ENCODE peak calls at places on chromosomes 3 and 15, in nine cellular contexts. Y is mammary epithelial cell; T is CD8-positive, alpha-beta T cell; M is tibial artery; O is right atrium auricular region; A is stomach; V is WERI-Rb-1; Q is upper lobe of right lung; W is psoas muscle. L is an unnamed sample.

GRCh38 chr15:101025896-101026631 is 106.9 kb downstream of the LRRK1 start:
- DNase-seq in T (no peak), Q (no peak), M (no peak), A (peak; percentile 22), O (peak; percentile 47), Y (no peak), V (no peak), W (no peak), L (peak; percentile 68)

GRCh38 chr15:64046347-64047153 is at the start of gene DAPK2:
- DNase-seq in O (peak; percentile 64), M (peak; percentile 52), W (peak; percentile 87), V (peak; percentile 74), Q (peak; percentile 91), A (peak; percentile 85), Y (peak; percentile 56), T (peak; percentile 61), L (peak; percentile 78)

GRCh38 chr3:49582177-49582576 is 27.9 kb downstream of the BSN start:
- DNase-seq in T (no peak), Q (no peak), A (no peak), Y (no peak), M (no peak), V (no peak), O (no peak), W (no peak), L (no peak)

GRCh38 chr15:62133141-62133540 is 31.9 kb downstream of the C2CD4B start:
- DNase-seq in M (no peak), O (no peak), A (no peak), T (no peak), Q (no peak), W (no peak), V (no peak), Y (no peak), L (no peak)

GRCh38 chr15:85063088-85063487 is 81.4 kb downstream of the PDE8A start:
- DNase-seq in M (no peak), A (no peak), Q (no peak), Y (no peak), T (no peak), W (no peak), V (no peak), O (no peak), L (no peak)

GRCh38 chr3:18237251-18238005 is 187.7 kb downstream of the SATB1 start:
- DNase-seq in V (no peak), M (no peak), Q (no peak), A (no peak), W (no peak), T (no peak), Y (peak; percentile 91), O (no peak), L (no peak)

GRCh38 chr3:155631323-155632019 is 113.4 kb downstream of the PLCH1 start:
- DNase-seq in W (no peak), A (no peak), Q (no peak), Y (peak; percentile 5), M (no peak), V (no peak), O (no peak), T (no peak), L (no peak)

GRCh38 chr3:94234177-94234788 is 171.4 kb downstream of the NSUN3 start:
- DNase-seq in Y (peak; percentile 42), O (no peak), V (peak; percentile 32), M (no peak), W (no peak), Q (no peak), T (no peak), A (no peak), L (no peak)

GRCh38 chr3:34364345-34364744 is 565.9 kb downstream of the PDCD6IP start:
- DNase-seq in Q (no peak), O (no peak), V (no peak), A (no peak), M (no peak), T (no peak), Y (peak; percentile 2), W (no peak), L (no peak)

GRCh38 chr3:111335512-111335911 is 206.5 kb upstream of the CD96 start:
- DNase-seq in Q (no peak), O (no peak), W (no peak), V (no peak), Y (no peak), T (no peak), A (no peak), M (no peak), L (no peak)

GRCh38 chr3:111332488-111333095 is 209.4 kb upstream of the CD96 start:
- DNase-seq in W (no peak), A (no peak), V (no peak), Q (no peak), Y (no peak), T (no peak), M (no peak), O (no peak), L (no peak)

GRCh38 chr3:111331306-111331705 is 210.7 kb upstream of the CD96 start:
- DNase-seq in Y (no peak), O (no peak), W (no peak), A (no peak), Q (no peak), M (no peak), V (no peak), T (no peak), L (no peak)

GRCh38 chr3:111331912-111332311 is 210.1 kb upstream of the CD96 start:
- DNase-seq in Q (no peak), V (no peak), Y (no peak), O (no peak), T (no peak), A (no peak), W (no peak), M (no peak), L (no peak)

GRCh38 chr3:111333642-111334041 is 208.4 kb upstream of the CD96 start:
- DNase-seq in Q (no peak), O (no peak), V (no peak), Y (peak; percentile 40), A (no peak), W (no peak), M (no peak), T (no peak), L (no peak)
- TF ChIP-seq CTCF in Q (no peak), O (no peak), V (no peak), Y (no peak), A (no peak), W (no peak), M (no peak), T (no peak), L (no peak)

GRCh38 chr3:47410801-47411646 is 30.2 kb downstream of the PTPN23 start:
- DNase-seq in M (no peak), Y (no peak), W (no peak), T (no peak), O (no peak), Q (no peak), A (no peak), V (no peak), L (peak; percentile 61)

GRCh38 chr3:47412842-47413520 is 32.2 kb downstream of the PTPN23 start:
- DNase-seq in W (no peak), M (no peak), A (no peak), T (no peak), Y (no peak), Q (no peak), O (no peak), V (no peak), L (no peak)

GRCh38 chr3:47412453-47412756 is 31.6 kb downstream of the PTPN23 start:
- DNase-seq in Y (no peak), M (no peak), T (no peak), Q (no peak), A (no peak), V (no peak), O (no peak), W (no peak), L (no peak)

GRCh38 chr3:47410417-47410720 is 29.5 kb downstream of the PTPN23 start:
- DNase-seq in Y (no peak), W (no peak), T (no peak), O (no peak), A (no peak), Q (no peak), M (no peak), V (no peak), L (no peak)

DNA sequence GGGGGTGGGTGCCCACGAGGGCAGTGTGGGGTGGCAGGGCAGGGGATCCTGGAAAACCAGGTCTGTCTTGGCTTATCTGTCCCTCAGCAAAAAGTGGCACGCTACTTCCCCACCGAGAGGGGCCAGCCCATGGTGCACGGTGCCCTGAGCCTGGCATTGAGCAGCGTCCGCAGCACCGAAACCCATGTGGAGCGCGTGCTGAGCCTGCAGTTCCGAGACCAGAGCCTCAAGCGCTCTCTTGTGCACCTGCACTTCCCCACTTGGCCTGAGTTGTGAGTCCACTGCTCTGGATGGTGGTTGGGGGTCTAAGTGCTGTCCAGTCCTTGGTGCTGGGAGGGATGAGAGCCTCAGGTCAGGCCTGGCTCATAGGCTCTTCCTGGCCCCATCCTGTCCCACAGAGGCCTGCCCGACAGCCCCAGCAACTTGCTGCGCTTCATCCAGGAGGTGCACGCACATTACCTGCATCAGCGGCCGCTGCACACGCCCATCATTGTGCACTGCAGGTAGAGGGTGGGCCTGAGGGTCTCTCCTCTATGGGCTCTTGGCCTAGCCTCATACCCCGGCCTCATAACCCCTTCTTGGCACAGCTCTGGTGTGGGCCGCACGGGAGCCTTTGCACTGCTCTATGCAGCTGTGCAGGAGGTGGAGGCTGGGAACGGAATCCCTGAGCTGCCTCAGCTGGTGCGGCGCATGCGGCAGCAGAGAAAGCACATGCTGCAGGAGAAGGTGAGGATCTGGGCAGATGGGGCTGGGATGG is 31.1 kb downstream of the PTPN23 start:
- DNase-seq in V (no peak), W (no peak), M (no peak), A (no peak), T (no peak), Q (no peak), O (no peak), Y (no peak), L (no peak)
- H3K36me3 ChIP-seq in V (peaks cover 86% of the 10 kb centered on the region), W (peaks cover 5% of the 10 kb centered on the region), M (peaks cover 66% of the 10 kb centered on the region), A (peaks cover 97% of the 10 kb centered on the region), T (peaks cover 43% of the 10 kb centered on the region), Q (peaks cover 92% of the 10 kb centered on the region), O (peaks cover 84% of the 10 kb centered on the region), Y (peaks cover 7% of the 10 kb centered on the region), L (peaks cover 57% of the 10 kb centered on the region)

DNA sequence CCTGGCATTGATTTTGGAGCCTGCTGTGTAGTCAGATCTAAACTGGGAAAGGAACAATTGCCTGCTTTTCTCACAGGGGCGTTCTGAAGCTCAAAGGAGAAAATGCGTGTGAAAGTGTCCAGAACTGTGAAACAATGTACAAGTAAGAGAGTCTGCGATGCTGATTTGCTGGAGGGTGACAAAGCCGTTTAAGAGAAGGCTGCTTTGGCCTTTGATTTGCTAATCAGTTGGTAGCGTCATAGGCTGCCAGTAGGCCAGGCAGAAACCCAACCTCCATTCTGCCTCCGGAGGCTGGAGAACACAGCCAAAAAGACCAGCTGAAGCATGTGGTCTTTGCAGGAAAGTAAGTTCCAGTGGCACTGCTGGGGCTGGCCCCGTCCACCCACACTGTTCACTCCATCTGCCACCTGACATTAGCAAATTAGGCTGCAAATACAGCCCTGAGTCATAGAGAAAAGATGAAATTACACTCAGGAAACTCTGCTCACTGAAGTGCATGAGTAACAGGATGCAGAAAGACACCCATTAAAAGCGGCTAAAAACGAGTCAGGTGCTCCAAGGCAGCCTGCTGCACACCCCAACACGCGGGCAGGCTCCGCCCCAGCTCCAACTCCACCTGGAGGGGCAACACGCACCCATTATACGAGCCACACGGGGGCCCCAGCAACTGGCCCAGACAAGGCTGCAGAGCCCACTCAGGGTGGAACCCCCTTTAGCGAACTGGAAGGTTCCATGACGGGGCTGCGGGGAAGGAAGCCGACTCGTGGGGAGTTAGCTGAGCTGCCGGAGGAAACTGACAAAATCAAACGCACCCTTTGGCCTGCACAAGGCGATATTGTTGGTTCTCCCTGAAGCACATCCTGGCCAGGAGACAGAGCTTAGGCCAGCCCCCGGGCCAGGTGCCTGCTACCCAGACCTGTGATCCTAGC is 31.6 kb downstream of the ZDHHC19 start:
- DNase-seq in O (no peak), M (no peak), A (no peak), V (no peak), T (peak; percentile 97), Q (no peak), W (peak; percentile 79), Y (peak; percentile 91), L (no peak)
- TF ChIP-seq CTCF in O (no peak), M (no peak), A (no peak), V (no peak), T (peak; percentile 48), Q (no peak), W (no peak), Y (no peak), L (peak; percentile 9)

GRCh38 chr3:10255835-10256234 is 7.6 kb downstream of the TATDN2 start:
- DNase-seq in M (no peak), O (no peak), A (no peak), W (no peak), V (no peak), T (no peak), Y (no peak), Q (no peak), L (no peak)
- H3K36me3 ChIP-seq in M (peaks cover 11% of the 10 kb centered on the region), O (peaks cover 27% of the 10 kb centered on the region), A (peaks cover 75% of the 10 kb centered on the region), W (peaks cover 5% of the 10 kb centered on the region), V (peaks cover 69% of the 10 kb centered on the region), T (peaks cover 26% of the 10 kb centered on the region), Y (peaks cover 25% of the 10 kb centered on the region), Q (peaks cover 63% of the 10 kb centered on the region), L (peaks cover 36% of the 10 kb centered on the region)

L was measured in RWPE2.